ENCODE peak calls at places on chromosomes 6 and 20, in four cellular contexts. L, T, H and G are unnamed samples.

GRCh38 chr6:16129623-16130243 is 847 bp downstream of the MYLIP start:
- DNase-seq in L (peak; percentile 73), T (no peak), H (peak; percentile 30), G (no peak)

GRCh38 chr6:71929047-71929446 is 42.7 kb downstream of the RIMS1 start:
- DNase-seq in L (no peak), T (no peak), H (no peak), G (no peak)

GRCh38 chr20:32028647-32029372 is 18.6 kb downstream of the CCM2L start:
- DNase-seq in L (no peak), T (no peak), H (peak; percentile 77), G (no peak)

GRCh38 chr20:4435210-4435609 is 286.5 kb upstream of the PRND start:
- DNase-seq in L (no peak), T (no peak), H (no peak), G (no peak)

GRCh38 chr6:106360410-106360988 is at the start of gene CRYBG1:
- DNase-seq in L (peak; percentile 71), T (peak; percentile 88), H (peak; percentile 69), G (peak; percentile 83)

GRCh38 chr20:17990278-17990972 is 21.6 kb downstream of the MGME1 start:
- DNase-seq in L (no peak), T (no peak), H (no peak), G (no peak)

GRCh38 chr6:157428418-157429202 is 47.6 kb downstream of the ZDHHC14 start:
- DNase-seq in L (no peak), T (no peak), H (no peak), G (no peak)

GRCh38 chr6:20302702-20303251 is 90.5 kb upstream of the MBOAT1 start:
- DNase-seq in L (no peak), T (no peak), H (peak; percentile 39), G (no peak)

DNA sequence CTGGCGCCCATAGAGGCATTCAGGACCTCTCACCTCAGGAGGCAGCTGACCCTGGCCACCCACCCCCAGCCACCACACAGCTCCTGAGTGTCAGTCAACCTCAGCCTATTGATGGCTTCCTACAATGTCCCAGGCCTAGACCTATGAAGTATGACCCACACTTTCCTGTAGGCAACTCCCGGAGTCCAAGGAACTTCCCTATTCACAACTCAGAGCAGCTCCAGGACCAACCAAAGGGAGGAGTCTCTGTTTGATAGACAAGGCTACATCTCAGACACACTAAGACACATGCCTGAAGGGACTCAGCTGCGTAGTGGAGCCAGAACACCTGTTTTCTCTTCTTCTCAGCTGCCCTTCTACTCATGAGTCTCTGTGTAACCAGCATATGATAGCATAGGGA is 169.1 kb downstream of the MAFB start:
- DNase-seq in L (no peak), T (no peak), H (no peak), G (no peak)
- TF ChIP-seq CTCF in L (no peak), T (no peak), H (no peak), G (no peak)

GRCh38 chr6:137202078-137202477 is 17.1 kb downstream of the IFNGR1 start:
- DNase-seq in L (no peak), T (no peak), H (peak; percentile 12), G (no peak)
- TF ChIP-seq CTCF in L (peak; percentile 37), T (peak; percentile 15), H (peak; percentile 6), G (peak; percentile 49)

DNA sequence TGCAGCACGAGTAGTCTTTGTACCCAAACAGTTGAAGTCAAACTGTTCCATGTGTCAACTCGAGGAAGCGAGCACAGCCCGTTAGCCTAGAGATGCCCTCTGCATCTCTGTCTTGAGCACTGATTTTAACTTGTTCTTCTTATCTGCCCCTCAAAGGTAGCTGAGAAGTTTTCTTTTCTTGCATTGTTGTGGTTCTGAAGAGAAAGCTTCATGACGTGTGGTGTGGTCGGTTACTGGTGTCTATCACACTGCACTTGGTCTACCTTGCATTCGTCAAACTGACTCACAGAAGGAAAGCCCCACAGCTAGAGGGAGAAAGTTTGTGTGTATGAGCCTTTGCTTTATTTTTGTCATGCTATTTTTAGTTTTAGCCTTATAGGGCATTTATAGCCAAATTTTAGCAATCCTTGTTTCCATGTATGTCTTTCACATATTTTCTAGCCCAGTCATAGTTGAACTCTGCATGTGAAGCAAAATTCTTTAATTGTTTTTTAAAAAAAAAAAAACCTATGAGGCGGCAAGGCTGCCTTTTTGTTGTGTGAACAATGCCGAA is 115.1 kb downstream of the JAG1 start:
- DNase-seq in L (no peak), T (peak; percentile 61), H (peak; percentile 32), G (peak; percentile 47)
- TF ChIP-seq CTCF in L (no peak), T (no peak), H (peak; percentile 30), G (no peak)

GRCh38 chr6:108746411-108746810 is 101.8 kb upstream of the ARMC2 start:
- DNase-seq in L (no peak), T (no peak), H (no peak), G (no peak)
- TF ChIP-seq CTCF in L (no peak), T (no peak), H (no peak), G (no peak)

DNA sequence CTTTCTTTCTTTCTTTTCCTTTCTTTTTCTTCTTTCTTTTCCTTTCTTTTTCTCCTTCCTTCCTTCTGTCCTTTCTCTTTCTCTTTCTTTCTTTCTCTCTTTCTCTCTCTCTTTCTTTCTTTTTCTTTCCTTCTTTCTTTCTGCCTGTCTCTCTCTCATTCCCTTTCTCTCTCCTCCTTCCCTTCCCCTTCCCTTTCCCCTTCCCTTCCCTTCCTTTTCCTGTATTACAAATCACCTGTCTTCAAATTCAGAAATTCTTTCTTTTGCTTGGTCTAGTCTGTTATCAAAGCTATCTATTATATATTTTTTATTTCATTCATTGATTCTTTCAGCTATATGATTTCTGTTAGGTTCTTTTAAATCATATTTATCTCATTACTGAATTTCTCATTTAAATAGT is 315.2 kb upstream of the NOX3 start:
- DNase-seq in L (no peak), T (no peak), H (no peak), G (no peak)
- TF ChIP-seq CTCF in L (no peak), T (no peak), H (no peak), G (no peak)

DNA sequence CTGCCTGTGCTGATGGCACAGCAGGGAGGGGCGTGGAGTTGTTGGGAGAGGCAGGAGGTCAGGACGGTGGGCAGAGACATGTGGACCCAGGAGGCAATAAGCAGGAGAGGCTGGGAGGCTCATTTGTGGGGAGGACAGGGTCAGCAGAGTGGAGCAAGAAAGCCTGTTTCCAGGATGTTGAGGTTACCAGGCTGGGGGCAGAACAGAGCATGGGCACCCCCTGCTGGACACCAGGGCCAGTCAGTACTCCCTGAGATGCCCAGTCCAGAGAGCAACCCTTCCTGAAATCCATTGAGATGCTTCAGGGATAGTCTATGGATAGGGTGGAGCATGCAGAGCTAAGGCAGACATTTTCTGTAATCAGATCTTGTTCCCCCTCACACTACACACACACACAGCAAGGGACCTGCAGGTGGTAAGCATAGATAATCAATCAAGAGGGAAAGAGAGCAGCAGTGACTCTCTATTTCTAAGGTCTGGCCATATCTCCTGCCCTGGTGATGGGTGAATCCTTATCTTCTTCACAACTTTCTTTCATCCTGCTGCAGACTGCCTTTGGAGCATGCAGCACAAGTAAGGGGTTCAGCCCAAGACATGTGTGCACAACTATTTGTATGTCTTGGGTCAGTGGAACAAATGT is 41.7 kb downstream of the MOCS1 start:
- DNase-seq in L (no peak), T (peak; percentile 64), H (peak; percentile 76), G (peak; percentile 61)
- TF ChIP-seq CTCF in L (peak; percentile 64), T (peak; percentile 28), H (peak; percentile 88), G (peak; percentile 68)

DNA sequence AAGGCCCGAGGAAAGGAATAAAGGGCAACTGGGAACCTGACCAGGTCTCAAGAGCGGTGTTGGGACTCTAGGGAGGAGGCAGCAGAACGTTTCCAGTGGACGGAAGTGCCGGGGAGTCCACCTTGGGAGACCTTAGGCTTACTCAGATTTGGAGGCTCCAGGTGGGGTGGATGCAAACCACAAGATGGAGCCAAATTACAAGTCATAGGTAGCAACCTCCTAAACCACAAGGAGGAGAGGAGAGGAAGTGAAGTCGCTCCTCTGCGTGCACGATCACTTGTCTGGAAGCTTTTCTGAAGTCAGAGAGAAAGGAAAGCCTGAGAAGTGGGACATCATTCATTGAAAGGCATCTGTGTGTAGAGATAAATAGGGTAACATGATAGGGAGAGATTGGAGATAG is 9.3 kb downstream of the HLA-DOA start:
- DNase-seq in L (no peak), T (peak; percentile 55), H (no peak), G (peak; percentile 62)
- TF ChIP-seq CTCF in L (no peak), T (peak; percentile 38), H (no peak), G (peak; percentile 42)

DNA sequence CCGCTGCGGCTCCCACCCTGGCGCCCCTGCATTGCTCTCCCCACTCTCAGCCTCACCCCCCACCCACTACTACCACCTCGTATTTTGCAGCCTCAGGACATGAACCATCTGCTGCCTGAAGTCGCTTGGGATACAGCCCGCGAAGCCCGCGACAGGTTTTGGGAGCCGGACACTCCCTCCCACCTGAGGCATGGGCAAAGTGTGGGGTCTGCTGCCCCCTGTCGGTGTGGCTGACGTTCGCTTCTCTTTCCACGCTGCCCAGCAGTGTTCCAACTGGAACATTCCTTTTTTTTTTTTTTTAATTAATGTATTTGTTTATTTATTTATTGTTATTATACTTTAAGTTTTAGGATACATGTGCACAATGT is 15.3 kb upstream of the LPA start:
- DNase-seq in L (no peak), T (no peak), H (peak; percentile 8), G (no peak)
- TF ChIP-seq CTCF in L (no peak), T (no peak), H (peak; percentile 2), G (no peak)